ENCODE peak calls at places on chromosomes 4 and X, in six cellular contexts. F is H7; Z is stimulated activated CD8-positive, alpha-beta memory T cell treated with anti-CD3 and anti-CD28 coated beads, Interleukin-7, amount 100 ng/mL, for 1 hour; T is GM04503; K is psoas muscle; W is NCI-H526 treated with DMSO at 0.1 percent for 48 hours. R is an unnamed sample.

GRCh38 chr4:155624478-155624877 is 42.2 kb upstream of the GUCY1A1 start:
- DNase-seq in W (no peak), Z (no peak), T (no peak), K (no peak), F (no peak), R (no peak)

GRCh38 chr4:148986951-148987350 is 544.7 kb upstream of the NR3C2 start:
- DNase-seq in F (no peak), T (no peak), W (no peak), K (no peak), Z (no peak), R (no peak)

GRCh38 chr4:34850983-34851382 is 1393.3 kb downstream of the ARAP2 start:
- DNase-seq in Z (no peak), W (no peak), F (no peak), T (no peak), K (no peak), R (no peak)

GRCh38 chr4:22462693-22463092 is 53.2 kb downstream of the ADGRA3 start:
- DNase-seq in F (peak), K (no peak), W (no peak), Z (no peak), T (no peak), R (no peak)

GRCh38 chr4:75598390-75598789 is 31.9 kb downstream of the CDKL2 start:
- DNase-seq in W (no peak), K (no peak), F (no peak), T (peak), Z (no peak), R (peak)

GRCh38 chr4:65399131-65399530 is 271.2 kb downstream of the EPHA5 start:
- DNase-seq in Z (no peak), F (no peak), K (no peak), W (no peak), T (no peak), R (no peak)

GRCh38 chrX:74251006-74251930 is 52.7 kb upstream of the ZCCHC13 start:
- DNase-seq in W (no peak), F (no peak), K (no peak), T (peak), Z (no peak), R (peak)

GRCh38 chr4:41361831-41362646 is 105.3 kb downstream of the UCHL1 start:
- DNase-seq in W (no peak), T (no peak), F (peak), K (no peak), Z (no peak), R (no peak)

GRCh38 chr4:175671491-175671934 is 140.6 kb downstream of the GPM6A start:
- DNase-seq in F (peak), T (no peak), W (no peak), Z (no peak), K (no peak), R (no peak)

GRCh38 chr4:20017035-20017434 is 234.7 kb upstream of the SLIT2 start:
- DNase-seq in F (no peak), T (peak), Z (no peak), W (no peak), K (no peak), R (peak)

GRCh38 chr4:121861427-121861826 is 8.8 kb downstream of the BBS7 start:
- DNase-seq in K (no peak), W (no peak), T (no peak), F (no peak), Z (no peak), R (no peak)

GRCh38 chr4:178275671-178276360 is 833.6 kb upstream of the AGA start:
- DNase-seq in Z (no peak), F (peak), T (no peak), K (no peak), W (no peak), R (no peak)

GRCh38 chrX:53831662-53832635 is 145.4 kb upstream of the HUWE1 start:
- DNase-seq in T (no peak), F (peak), K (no peak), Z (no peak), W (peak), R (no peak)

GRCh38 chr4:38782452-38783108 is at the start of gene TLR10:
- DNase-seq in W (peak), F (peak), T (no peak), K (no peak), Z (no peak), R (no peak)

GRCh38 chr4:78031457-78031856 is 25.7 kb upstream of the FRAS1 start:
- DNase-seq in K (no peak), F (no peak), W (no peak), T (no peak), Z (no peak), R (no peak)

GRCh38 chr4:2318885-2319284 is 57.0 kb upstream of the MXD4 start:
- DNase-seq in T (no peak), Z (no peak), K (no peak), F (peak), W (no peak), R (no peak)

GRCh38 chr4:7418131-7418943 is 16.4 kb downstream of the PSAPL1 start:
- DNase-seq in F (peak), W (no peak), Z (no peak), K (no peak), T (no peak), R (no peak)

GRCh38 chrX:56382278-56382677 is 150.1 kb downstream of the KLF8 start:
- DNase-seq in F (no peak), Z (no peak), K (no peak), T (no peak), W (no peak), R (no peak)

GRCh38 chrX:118675336-118675965 is 52.0 kb upstream of the IL13RA1 start:
- DNase-seq in F (no peak), T (no peak), Z (no peak), K (no peak), W (peak), R (no peak)

R was measured in AG09309.